ENCODE peak calls at places on chromosome 1, in eight cellular contexts. F is A673, S is osteoblast, Q is OCI-LY7, U is fibroblast of mammary gland, K is B cell, I is nephron progenitor cell, Z is suprapubic skin. B is an unnamed sample.

GRCh38 chr1:226308166-226308722 is 720 bp downstream of the LIN9 start:
- DNase-seq in Z (no peak), F (peak), U (no peak), I (no peak), K (no peak), Q (peak), S (peak), B (peak)

GRCh38 chr1:245155186-245156040 is 628 bp downstream of the KIF26B start:
- DNase-seq in Z (no peak), S (peak), U (no peak), I (peak), K (peak), F (peak), Q (no peak), B (peak)

GRCh38 chr1:222880586-222880985 is 65.7 kb downstream of the DISP1 start:
- DNase-seq in U (peak), F (no peak), S (peak), Q (no peak), Z (no peak), I (no peak), K (no peak), B (peak)

GRCh38 chr1:246795906-246796694 is 71.9 kb downstream of the SCCPDH start:
- DNase-seq in I (no peak), F (no peak), U (no peak), K (no peak), Q (no peak), Z (peak), S (no peak), B (no peak)

GRCh38 chr1:101509370-101509769 is 272.6 kb downstream of the S1PR1 start:
- DNase-seq in Q (no peak), I (no peak), K (no peak), S (no peak), Z (no peak), F (no peak), U (no peak), B (no peak)

GRCh38 chr1:246139745-246140182 is 367.3 kb downstream of the SMYD3 start:
- DNase-seq in K (no peak), S (peak), Z (no peak), U (peak), I (no peak), Q (no peak), F (no peak), B (no peak)

GRCh38 chr1:156929596-156930238 is 9.3 kb downstream of the LRRC71 start:
- DNase-seq in I (no peak), Z (no peak), K (no peak), U (no peak), Q (no peak), S (peak), F (no peak), B (no peak)

GRCh38 chr1:114660250-114660649 is 9.6 kb downstream of the DENND2C start:
- DNase-seq in S (no peak), Z (no peak), F (no peak), U (no peak), I (no peak), Q (no peak), K (no peak), B (no peak)

DNA sequence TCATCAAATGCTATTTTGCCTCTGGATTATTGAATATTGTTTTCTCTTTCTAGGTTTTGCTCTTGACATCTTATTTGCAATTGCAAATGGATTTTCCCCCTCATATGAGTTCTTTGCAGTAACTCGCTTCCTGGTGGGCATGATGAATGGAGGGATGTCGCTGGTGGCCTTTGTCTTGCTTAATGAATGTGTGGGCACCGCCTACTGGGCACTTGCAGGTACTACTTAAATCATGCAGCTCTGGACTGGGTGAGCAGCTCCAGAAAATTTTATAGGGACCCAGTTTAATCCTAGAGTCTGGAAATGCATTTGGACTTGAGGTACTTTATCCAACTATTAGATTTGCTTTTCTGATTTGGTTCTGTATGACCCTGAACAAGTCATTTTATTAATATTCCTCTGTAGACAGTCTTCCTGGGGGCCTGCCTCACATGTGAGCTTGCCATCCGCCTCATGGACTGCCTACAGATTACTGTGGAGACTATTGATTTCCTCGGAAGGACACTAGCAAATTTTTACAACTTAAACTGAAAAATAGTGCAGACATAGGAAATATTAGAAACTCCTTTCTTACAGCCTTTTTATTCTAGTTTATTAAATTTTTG is 44.5 kb downstream of the SLC22A15 start:
- DNase-seq in K (peak), F (peak), Z (peak), I (peak), Q (peak), S (peak), U (peak), B (peak)
- TF ChIP-seq CTCF in K (peak), F (peak), Z (peak), I (peak), Q (peak), S (peak), U (peak), B (peak)

DNA sequence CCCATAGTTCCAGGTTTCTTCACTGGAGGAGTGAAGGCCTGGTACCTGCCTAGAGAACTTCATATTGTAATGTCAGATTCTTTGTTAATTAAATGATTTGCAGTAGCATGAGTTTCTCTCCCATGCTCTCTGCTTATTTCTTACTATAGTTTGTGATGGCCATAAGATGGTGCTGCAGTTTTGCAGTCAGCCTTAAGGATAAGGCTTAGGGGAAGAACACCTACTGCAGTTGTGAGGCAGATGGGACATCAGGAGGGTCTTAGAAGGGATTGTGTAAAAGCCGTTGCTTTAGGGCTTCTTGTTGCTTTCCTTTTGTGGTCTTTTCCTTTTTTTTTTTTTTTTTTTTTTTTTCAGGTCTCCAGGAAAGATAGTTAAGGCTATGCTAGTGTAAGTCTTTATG is 61.8 kb downstream of the MACF1 start:
- DNase-seq in S (no peak), Q (peak), K (no peak), U (peak), F (peak), Z (no peak), I (no peak), B (no peak)
- TF ChIP-seq CTCF in S (peak), Q (peak), K (no peak), U (peak), F (peak), Z (no peak), I (no peak), B (no peak)

GRCh38 chr1:191851799-191852595 is 306.3 kb upstream of the RGS18 start:
- DNase-seq in F (peak), S (no peak), I (no peak), Z (no peak), Q (no peak), U (peak), K (no peak), B (peak)
- TF ChIP-seq CTCF in F (no peak), S (no peak), I (no peak), Z (no peak), Q (no peak), U (no peak), K (no peak), B (no peak)

GRCh38 chr1:233440952-233441401 is 113.5 kb downstream of the MAP3K21 start:
- DNase-seq in U (peak), S (no peak), K (peak), Z (no peak), F (peak), Q (peak), I (peak), B (peak)
- TF ChIP-seq CTCF in U (peak), S (peak), K (peak), Z (peak), F (peak), Q (peak), I (peak), B (peak)

GRCh38 chr1:48309564-48310082 is 87.1 kb downstream of the SLC5A9 start:
- DNase-seq in F (no peak), U (no peak), S (no peak), Z (no peak), K (no peak), I (no peak), Q (no peak), B (no peak)
- TF ChIP-seq CTCF in F (no peak), U (no peak), S (no peak), Z (no peak), K (no peak), I (no peak), Q (no peak), B (no peak)

GRCh38 chr1:206470692-206471414 is 577 bp downstream of the IKBKE start:
- DNase-seq in I (peak), K (peak), S (peak), U (peak), F (no peak), Z (no peak), Q (peak), B (peak)
- TF ChIP-seq CTCF in I (no peak), K (no peak), S (no peak), U (no peak), F (peak), Z (no peak), Q (no peak), B (no peak)